ENCODE peak calls at places on chromosomes 5 and 9, in seven cellular contexts. Q is tibial nerve, W is neural progenitor cell, E is mesendoderm, R is Peyer's patch, X is GM23338, L is HCT116. U is an unnamed sample.
A peak's percentile ranks its signal among the peaks of the same experiment; 100 is the strongest.

GRCh38 chr5:53362521-53362941 is 117.9 kb upstream of the FST start:
- DNase-seq in L (no peak), X (no peak), W (no peak), Q (no peak), E (no peak), R (no peak), U (no peak)

GRCh38 chr5:112844489-112844888 is 16.6 kb upstream of the SRP19 start:
- DNase-seq in Q (no peak), E (no peak), L (no peak), R (no peak), W (no peak), X (no peak), U (no peak)

GRCh38 chr5:1642621-1643061 is 118.9 kb upstream of the LPCAT1 start:
- DNase-seq in E (no peak), R (no peak), X (no peak), Q (no peak), W (peak; percentile 1), L (no peak), U (no peak)

GRCh38 chr9:100167912-100168775 is 69.1 kb downstream of the INVS start:
- DNase-seq in W (peak; percentile 60), L (no peak), R (no peak), X (no peak), Q (no peak), E (peak; percentile 83), U (no peak)

GRCh38 chr5:111735829-111736228 is 21.2 kb downstream of the NREP start:
- DNase-seq in R (no peak), W (no peak), X (peak; percentile 64), E (peak; percentile 83), Q (no peak), L (no peak), U (no peak)

GRCh38 chr5:179264641-179265528 is 80.4 kb downstream of the ADAMTS2 start:
- DNase-seq in L (no peak), X (peak; percentile 22), R (peak; percentile 44), Q (no peak), E (no peak), W (no peak), U (no peak)

GRCh38 chr9:126432659-126433058 is 106.0 kb downstream of the MVB12B start:
- DNase-seq in W (no peak), X (no peak), L (no peak), E (no peak), R (no peak), Q (no peak), U (no peak)

GRCh38 chr5:149680810-149681221 is 49.3 kb upstream of the PPARGC1B start:
- DNase-seq in Q (no peak), E (no peak), R (no peak), L (no peak), W (no peak), X (no peak), U (no peak)

GRCh38 chr5:179240561-179240960 is 104.7 kb downstream of the ADAMTS2 start:
- DNase-seq in Q (no peak), R (peak; percentile 25), L (no peak), X (no peak), W (no peak), E (no peak), U (no peak)

GRCh38 chr5:1443145-1443543 is 2.1 kb downstream of the SLC6A3 start:
- DNase-seq in R (peak; percentile 36), X (no peak), E (no peak), Q (no peak), L (no peak), W (no peak), U (no peak)

GRCh38 chr9:133819923-133820322 is 81.8 kb upstream of the SARDH start:
- DNase-seq in X (no peak), W (no peak), Q (no peak), E (no peak), L (no peak), R (no peak), U (no peak)

GRCh38 chr9:119802621-119803020 is 433.4 kb upstream of the BRINP1 start:
- DNase-seq in R (no peak), E (no peak), Q (no peak), W (peak; percentile 31), X (peak; percentile 3), L (no peak), U (no peak)

GRCh38 chr5:163612358-163613149 is 107.1 kb downstream of the MAT2B start:
- DNase-seq in X (peak; percentile 16), W (no peak), E (no peak), Q (no peak), R (no peak), L (no peak), U (no peak)

GRCh38 chr9:33964369-33964768 is 84.3 kb downstream of the UBAP2 start:
- DNase-seq in Q (no peak), W (no peak), R (no peak), X (no peak), E (no peak), L (no peak), U (no peak)

GRCh38 chr9:132728071-132728470 is 57.8 kb downstream of the GTF3C4 start:
- DNase-seq in R (no peak), Q (no peak), X (no peak), L (no peak), W (no peak), E (no peak), U (no peak)
- H3K27me3 ChIP-seq in R (no peaks in the 10 kb centered on the region), Q (no peaks in the 10 kb centered on the region), X (no peaks in the 10 kb centered on the region), L (peaks cover 14% of the 10 kb centered on the region), W (no peaks in the 10 kb centered on the region), E (no peaks in the 10 kb centered on the region), U (no peaks in the 10 kb centered on the region)

GRCh38 chr5:79547429-79547822 is 33.5 kb upstream of the HOMER1 start:
- DNase-seq in R (no peak), E (no peak), L (no peak), Q (no peak), X (no peak), W (no peak), U (no peak)

GRCh38 chr5:79544136-79544535 is 30.2 kb upstream of the HOMER1 start:
- DNase-seq in X (no peak), L (no peak), Q (peak; percentile 22), R (no peak), W (no peak), E (no peak), U (no peak)

GRCh38 chr5:79546782-79547428 is 33.0 kb upstream of the HOMER1 start:
- DNase-seq in R (no peak), Q (no peak), W (no peak), E (no peak), X (no peak), L (no peak), U (no peak)

GRCh38 chr5:79552984-79553383 is 39.0 kb upstream of the HOMER1 start:
- DNase-seq in X (no peak), E (no peak), Q (no peak), R (no peak), W (no peak), L (no peak), U (no peak)

DNA sequence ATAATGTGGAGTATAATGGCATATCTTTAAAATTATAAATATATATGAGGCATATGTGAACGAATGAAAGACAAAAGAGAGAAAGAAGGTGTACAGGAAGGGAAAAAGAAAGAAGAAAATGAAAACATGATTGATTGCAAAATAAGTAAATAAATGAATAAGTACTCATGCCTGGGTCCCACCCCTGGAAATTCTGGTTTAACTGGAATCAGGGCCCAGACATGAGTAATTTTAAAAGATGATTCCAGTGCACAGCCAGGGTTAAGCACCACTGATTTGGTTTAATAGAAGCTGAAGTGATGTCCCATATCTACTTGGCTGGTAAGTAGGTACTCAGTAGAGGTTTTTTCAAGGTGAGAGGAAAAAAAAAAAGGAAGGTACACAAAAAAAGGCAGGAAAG is 34.0 kb upstream of the HOMER1 start:
- DNase-seq in W (no peak), X (no peak), E (no peak), R (no peak), Q (no peak), L (no peak), U (no peak)
- H3K4me3 ChIP-seq in W (no peak overlapping the region), X (no peak overlapping the region), E (no peak overlapping the region), R (no peak overlapping the region), Q (no peak overlapping the region), L (no peak overlapping the region), U (no peak overlapping the region)

GRCh38 chr9:68777070-68777763 is 72.2 kb downstream of the PIP5K1B start:
- DNase-seq in R (no peak), Q (no peak), W (no peak), L (no peak), E (no peak), X (no peak), U (no peak)

GRCh38 chr9:68778635-68779034 is 73.6 kb downstream of the PIP5K1B start:
- DNase-seq in E (no peak), Q (no peak), X (no peak), R (no peak), L (no peak), W (no peak), U (no peak)

GRCh38 chr9:68771376-68771775 is 66.3 kb downstream of the PIP5K1B start:
- DNase-seq in Q (no peak), R (no peak), X (no peak), E (no peak), W (no peak), L (no peak), U (no peak)

GRCh38 chr9:68779558-68780376 is 74.7 kb downstream of the PIP5K1B start:
- DNase-seq in W (peak; percentile 97), X (peak; percentile 97), R (peak; percentile 95), E (peak; percentile 96), Q (peak; percentile 83), L (peak; percentile 81), U (peak; percentile 94)

DNA sequence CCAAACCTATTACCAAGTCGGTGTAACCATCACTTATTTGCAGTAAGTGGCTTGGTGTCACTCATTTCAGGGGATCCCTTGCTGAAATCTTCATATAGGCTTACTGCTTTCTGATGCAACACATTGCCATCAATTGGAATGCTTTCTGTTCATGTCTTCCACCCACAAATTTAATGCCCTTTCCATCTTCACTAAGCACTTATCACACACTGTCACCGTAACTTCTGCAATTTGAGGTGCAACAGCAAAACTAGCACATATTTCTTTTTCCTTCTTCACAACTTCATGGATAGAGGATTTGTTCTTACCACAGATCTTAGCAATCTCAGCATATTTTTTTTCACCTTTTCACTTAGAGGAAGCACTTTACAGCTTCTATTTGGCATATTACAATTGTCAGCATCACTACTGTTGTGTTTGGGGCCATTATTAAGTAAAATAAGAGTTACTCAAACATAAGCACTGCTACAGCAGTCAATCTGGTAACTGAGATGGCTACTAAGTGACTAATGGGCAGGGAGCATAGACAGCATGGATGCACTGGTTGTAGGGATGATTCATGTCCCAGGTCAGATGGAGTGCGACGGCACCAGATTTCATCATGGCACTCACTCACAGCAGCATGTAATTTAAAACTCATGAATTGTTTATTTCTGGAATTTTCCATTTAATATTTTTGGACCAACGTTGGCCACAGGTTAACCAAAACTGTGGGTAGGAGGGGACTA is 70.1 kb downstream of the PIP5K1B start:
- DNase-seq in R (no peak), E (no peak), Q (no peak), W (no peak), X (no peak), L (no peak), U (no peak)
- H3K27me3 ChIP-seq in R (no peaks in the 10 kb centered on the region), E (no peaks in the 10 kb centered on the region), Q (no peaks in the 10 kb centered on the region), W (peaks cover 9% of the 10 kb centered on the region), X (no peaks in the 10 kb centered on the region), L (peaks cover 51% of the 10 kb centered on the region), U (no peaks in the 10 kb centered on the region)

DNA sequence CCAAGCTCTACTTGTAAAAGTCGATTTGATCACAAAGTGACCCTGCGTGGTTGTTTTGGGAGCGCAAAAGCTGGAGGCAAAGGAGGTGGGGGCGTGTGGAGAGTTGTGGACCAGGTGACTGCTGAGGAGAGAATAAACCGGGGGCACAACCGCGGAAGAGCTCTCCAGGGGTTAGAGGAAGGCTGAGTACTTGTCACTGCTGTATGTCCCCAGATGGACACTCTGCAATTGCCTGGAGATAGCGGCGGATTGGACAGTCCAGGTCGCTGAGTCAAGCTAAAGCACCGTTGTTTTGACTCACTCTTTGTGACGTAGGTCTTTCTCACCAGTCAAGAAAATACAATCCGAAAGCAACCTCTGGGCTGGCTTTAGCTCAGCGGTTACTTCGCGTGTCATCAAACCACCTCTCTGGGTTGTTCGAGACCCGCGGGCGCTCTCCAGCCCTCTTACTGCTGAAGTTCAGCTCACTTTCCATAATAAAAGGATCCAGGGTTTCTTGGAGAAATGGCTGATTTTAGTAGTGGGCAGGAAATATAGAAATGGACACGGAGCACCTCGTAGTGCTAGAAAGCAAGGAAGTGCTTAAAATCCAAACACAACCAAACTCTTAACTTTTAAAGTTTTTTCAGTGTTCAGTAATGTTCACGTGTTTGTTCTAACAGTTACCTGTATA is 25.7 kb downstream of the ZMAT2 start:
- DNase-seq in R (no peak), Q (no peak), X (peak; percentile 90), W (peak; percentile 88), L (peak; percentile 96), E (peak; percentile 89), U (peak; percentile 88)
- H3K4me3 ChIP-seq in R (no peak overlapping the region), Q (no peak overlapping the region), X (peak overlapping the region; percentile 76), W (peak overlapping the region; percentile 69), L (peak overlapping the region; percentile 45), E (peak overlapping the region; percentile 2), U (peak overlapping the region; percentile 42)